ENCODE peak calls at places on chromosomes 12 and 14, in six cellular contexts. D is heart right ventricle; R is testis; C is ovary; M is mesendoderm; J is CD8-positive, alpha-beta memory T cell. I is an unnamed sample. For H3K27me3, the result is how much of the 10 kb centered on the place peaks cover.

GRCh38 chr12:42162198-42162597 is 17.5 kb upstream of the GXYLT1 start:
- DNase-seq in C (no peak), M (no peak), J (no peak), D (no peak), R (no peak), I (no peak)

GRCh38 chr14:101717663-101718490 is 43.6 kb upstream of the PPP2R5C start:
- DNase-seq in C (no peak), R (no peak), D (no peak), M (no peak), J (no peak), I (no peak)

GRCh38 chr12:71602745-71603577 is 60.7 kb downstream of the ZFC3H1 start:
- DNase-seq in R (no peak), J (no peak), M (no peak), D (no peak), C (no peak), I (no peak)

GRCh38 chr12:28172434-28173030 is 17.7 kb upstream of the CCDC91 start:
- DNase-seq in C (no peak), M (peak), J (no peak), D (no peak), R (peak), I (no peak)

GRCh38 chr12:5808956-5809355 is 136.1 kb downstream of the ANO2 start:
- DNase-seq in D (no peak), C (no peak), J (no peak), M (no peak), R (no peak), I (no peak)

GRCh38 chr14:22386924-22387775 is 201.9 kb downstream of the DAD1 start:
- DNase-seq in D (no peak), J (no peak), R (peak), C (peak), M (peak), I (no peak)

GRCh38 chr14:95655461-95655860 is 30.8 kb upstream of the TCL1B start:
- DNase-seq in J (no peak), D (no peak), R (no peak), C (no peak), M (peak), I (no peak)

GRCh38 chr14:61360796-61361526 is 39.6 kb downstream of the PRKCH start:
- DNase-seq in M (peak), J (no peak), R (no peak), C (no peak), D (no peak), I (no peak)

GRCh38 chr14:91202234-91202974 is 42.1 kb downstream of the GPR68 start:
- DNase-seq in M (no peak), C (no peak), J (no peak), R (peak), D (peak), I (peak)

GRCh38 chr12:5807538-5808219 is 137.4 kb downstream of the ANO2 start:
- DNase-seq in M (no peak), R (no peak), C (no peak), J (no peak), D (no peak), I (no peak)

GRCh38 chr14:100802766-100803693 is 22.9 kb upstream of the MEG3 start:
- DNase-seq in J (no peak), C (no peak), M (no peak), R (no peak), D (no peak), I (no peak)

GRCh38 chr14:74582910-74583581 is 29.0 kb downstream of the LTBP2 start:
- DNase-seq in C (peak), D (peak), J (no peak), M (no peak), R (no peak), I (peak)

GRCh38 chr14:39179042-39179441 is 4.0 kb downstream of the PNN start:
- DNase-seq in C (no peak), D (no peak), M (no peak), R (no peak), J (no peak), I (no peak)

GRCh38 chr14:39174560-39175444 is at the start of gene PNN:
- DNase-seq in C (peak), D (peak), M (peak), J (peak), R (peak), I (peak)

GRCh38 chr14:39176263-39177167 is 1.5 kb downstream of the PNN start:
- DNase-seq in C (no peak), D (no peak), J (no peak), M (no peak), R (no peak), I (no peak)

GRCh38 chr14:39175445-39176262 is 600 bp downstream of the PNN start:
- DNase-seq in R (peak), J (no peak), M (peak), D (no peak), C (no peak), I (peak)

GRCh38 chr14:39177168-39177545 is 2.1 kb downstream of the PNN start:
- DNase-seq in M (no peak), R (no peak), C (no peak), D (no peak), J (no peak), I (no peak)
- H3K4me3 ChIP-seq in M (no peak), R (no peak), C (no peak), D (no peak), J (no peak), I (no peak)

GRCh38 chr12:2154521-2154920 is 101.7 kb downstream of the CACNA1C start:
- DNase-seq in M (no peak), J (no peak), R (no peak), D (no peak), C (no peak), I (no peak)

GRCh38 chr12:2156333-2156732 is 103.5 kb downstream of the CACNA1C start:
- DNase-seq in M (no peak), D (no peak), J (no peak), R (no peak), C (no peak), I (no peak)

GRCh38 chr12:2149091-2149490 is 96.3 kb downstream of the CACNA1C start:
- DNase-seq in R (no peak), C (no peak), J (no peak), M (no peak), D (no peak), I (no peak)

GRCh38 chr12:2154050-2154449 is 101.3 kb downstream of the CACNA1C start:
- DNase-seq in D (no peak), C (no peak), J (no peak), R (no peak), M (no peak), I (no peak)

GRCh38 chr12:2152134-2152533 is 99.3 kb downstream of the CACNA1C start:
- DNase-seq in M (no peak), D (no peak), C (no peak), J (no peak), R (no peak), I (no peak)
- H3K27me3 ChIP-seq in M (under half), D (under half), C (under half), J (under half), R (under half), I (under half)

GRCh38 chr14:77641207-77641533 is 24.7 kb upstream of the SPTLC2 start:
- DNase-seq in D (no peak), R (peak), M (no peak), C (peak), J (no peak), I (no peak)
- H3K4me3 ChIP-seq in D (peak), R (peak), M (no peak), C (peak), J (peak), I (no peak)

GRCh38 chr12:109305547-109305946 is 3.5 kb downstream of the FOXN4 start:
- DNase-seq in C (no peak), R (no peak), J (no peak), D (no peak), M (no peak), I (no peak)
- H3K27me3 ChIP-seq in C (under half), R (under half), J (under half), D (half or more), M (under half), I (under half)

GRCh38 chr12:12032260-12032761 is 38.4 kb upstream of the BCL2L14 start:
- DNase-seq in M (no peak), D (no peak), R (no peak), C (no peak), J (no peak), I (no peak)
- H3K4me3 ChIP-seq in M (no peak), D (no peak), R (peak), C (no peak), J (no peak), I (no peak)

DNA sequence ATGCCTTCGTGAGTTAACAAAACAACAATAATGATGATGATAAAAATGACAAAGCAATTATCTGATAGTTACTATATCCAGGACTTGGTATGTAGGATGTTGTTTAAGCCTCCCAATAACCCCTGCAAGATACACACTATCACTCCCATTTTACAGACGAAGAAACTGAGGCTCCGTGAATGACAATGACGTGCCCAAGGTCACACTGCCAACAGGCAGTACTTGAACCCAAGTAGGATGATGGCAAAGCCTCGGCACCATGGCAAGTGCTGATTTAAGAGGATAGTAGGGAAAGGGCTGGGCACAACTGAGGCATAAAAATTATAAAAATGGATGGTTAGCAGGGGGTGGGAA is 226.8 kb upstream of the LHX5 start:
- DNase-seq in R (no peak), C (no peak), J (no peak), M (no peak), D (no peak), I (no peak)
- H3K27me3 ChIP-seq in R (under half), C (under half), J (under half), M (under half), D (half or more), I (under half)

DNA sequence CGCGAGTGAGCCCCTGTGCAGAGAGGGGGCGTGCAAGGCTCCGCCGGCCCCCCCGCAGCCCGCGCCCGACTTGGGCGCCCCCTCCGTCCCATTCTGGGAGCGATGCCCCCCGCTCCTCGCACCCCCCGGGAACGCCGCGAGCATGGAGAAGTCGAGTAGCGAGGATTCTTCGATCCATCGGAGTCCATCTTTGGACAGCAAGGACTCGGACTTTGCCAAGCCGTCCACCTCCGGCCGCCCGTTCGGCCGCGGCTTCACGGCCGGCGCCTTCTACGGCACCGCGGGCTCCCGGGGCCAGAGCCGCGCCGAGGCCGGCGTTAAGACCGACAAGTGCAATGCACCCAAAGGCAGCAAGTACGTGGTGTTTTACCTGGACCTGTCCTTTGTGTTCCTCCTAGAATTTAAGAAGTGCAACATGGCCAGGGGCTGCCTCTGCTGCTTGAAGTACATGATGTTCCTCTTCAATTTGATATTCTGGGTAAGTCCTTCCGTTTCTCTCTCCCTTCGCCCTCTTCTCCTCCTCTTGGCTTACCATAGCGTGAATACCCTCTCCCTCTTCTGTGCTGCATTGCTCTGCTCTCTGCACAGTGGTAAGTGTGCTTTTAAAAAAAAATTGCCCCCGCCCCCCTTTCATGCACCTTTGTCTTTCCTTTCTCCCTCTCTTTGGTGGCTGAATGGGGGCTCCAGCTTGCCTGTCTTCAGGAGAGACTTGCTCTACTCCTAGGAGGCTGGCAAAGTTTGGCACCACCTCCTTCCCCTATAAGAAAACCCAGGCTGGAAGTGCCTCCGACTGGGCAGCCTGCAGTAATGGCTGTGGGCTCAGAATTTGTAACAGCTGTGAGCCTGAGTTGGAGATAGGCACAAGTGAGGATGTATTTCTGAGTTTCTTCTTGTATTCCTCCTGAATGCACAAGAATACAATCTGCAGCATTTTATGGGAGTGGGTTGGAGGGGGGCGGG is 123.9 kb downstream of the TSPAN9 start:
- DNase-seq in M (no peak), J (no peak), D (no peak), C (peak), R (no peak), I (no peak)
- H3K4me3 ChIP-seq in M (no peak), J (no peak), D (peak), C (peak), R (peak), I (peak)

DNA sequence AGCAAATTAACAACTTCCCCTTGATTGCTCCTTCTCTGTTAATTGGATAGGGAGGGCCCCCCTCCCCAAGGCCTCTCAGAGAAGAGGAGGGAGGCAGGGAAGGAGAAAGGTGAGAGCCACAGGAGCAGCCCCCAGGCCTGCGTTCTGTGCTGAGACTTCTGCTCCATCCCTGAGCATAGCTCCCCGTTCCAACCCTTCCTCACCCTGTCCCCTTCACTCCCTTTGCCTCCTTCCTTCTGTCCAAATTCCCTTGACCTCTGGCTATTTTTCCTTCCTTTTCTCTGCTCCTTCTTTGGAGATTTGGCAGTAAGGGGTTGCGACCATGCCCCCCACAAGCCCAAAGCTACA is 793 bp upstream of the ASIC1 start:
- DNase-seq in C (no peak), M (no peak), R (no peak), D (no peak), J (no peak), I (no peak)
- H3K27me3 ChIP-seq in C (under half), M (under half), R (under half), D (under half), J (under half), I (under half)

DNA sequence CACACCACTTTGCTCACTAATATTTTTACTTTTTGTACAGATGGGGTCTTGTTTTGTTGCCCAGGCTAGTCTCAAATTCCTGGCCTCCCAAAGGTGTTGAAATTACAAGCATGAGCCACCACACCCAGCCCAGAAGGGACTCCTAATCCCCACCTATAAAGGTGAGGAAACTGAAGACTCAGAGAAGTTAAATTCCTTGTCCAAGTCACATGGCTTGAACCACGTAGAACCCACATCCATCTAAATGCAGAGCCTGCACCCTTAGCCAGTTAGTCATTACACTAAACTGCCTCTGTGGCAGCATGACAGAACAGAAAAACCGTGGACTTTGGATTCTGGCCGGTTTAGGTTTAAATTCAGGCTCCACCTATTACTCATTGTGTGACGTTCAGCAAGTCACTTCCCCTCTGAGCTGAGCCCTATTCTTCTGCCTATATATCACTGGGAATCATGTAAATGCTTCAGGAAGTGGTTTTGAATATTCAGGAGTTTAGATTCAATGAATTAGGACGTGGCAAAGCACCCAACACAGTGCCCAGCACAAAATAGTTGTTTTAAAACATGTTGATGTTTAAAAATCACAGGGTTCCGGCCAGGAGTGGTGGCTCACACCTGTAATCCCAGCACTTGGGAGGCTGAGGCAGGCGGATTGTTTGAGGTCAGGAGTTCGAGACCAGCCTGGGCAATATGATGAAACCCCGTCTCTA is 3.0 kb upstream of the CORO1C start:
- DNase-seq in C (no peak), M (peak), J (no peak), D (no peak), R (no peak), I (no peak)
- H3K4me3 ChIP-seq in C (no peak), M (no peak), J (no peak), D (no peak), R (no peak), I (no peak)

I was measured in right cardiac atrium.